ENCODE peak calls at places on chromosomes 2 and 18, in six cellular contexts. One of them, this sample, is unnamed.

GRCh38 chr18:48781041-48781989 is 169.4 kb downstream of the SMAD7 start:
- DNase-seq in lower lobe of right lung: peak; percentile 94
- DNase-seq in spleen: peak; percentile 90
- DNase-seq in endodermal cell: no peak
- DNase-seq in small intestine: peak; percentile 80
- DNase-seq in uterus: peak; percentile 70
- DNase-seq in this sample: peak; percentile 97

GRCh38 chr2:22359020-22359672 is 1025.8 kb upstream of the KLHL29 start:
- DNase-seq in small intestine: no peak
- DNase-seq in uterus: no peak
- DNase-seq in spleen: no peak
- DNase-seq in endodermal cell: peak; percentile 78
- DNase-seq in lower lobe of right lung: no peak
- DNase-seq in this sample: no peak

GRCh38 chr2:179444056-179444455 is 179.4 kb upstream of the SESTD1 start:
- DNase-seq in small intestine: no peak
- DNase-seq in endodermal cell: no peak
- DNase-seq in lower lobe of right lung: no peak
- DNase-seq in spleen: no peak
- DNase-seq in uterus: no peak
- DNase-seq in this sample: no peak

GRCh38 chr2:42516418-42516817 is 22.6 kb upstream of the KCNG3 start:
- DNase-seq in spleen: no peak
- DNase-seq in lower lobe of right lung: no peak
- DNase-seq in small intestine: no peak
- DNase-seq in endodermal cell: no peak
- DNase-seq in uterus: no peak
- DNase-seq in this sample: no peak

GRCh38 chr2:3959372-3959771 is 256.0 kb downstream of the DCDC2C start:
- DNase-seq in small intestine: peak; percentile 8
- DNase-seq in spleen: no peak
- DNase-seq in lower lobe of right lung: no peak
- DNase-seq in endodermal cell: no peak
- DNase-seq in uterus: no peak
- DNase-seq in this sample: no peak

GRCh38 chr18:36724591-36725001 is 104.2 kb downstream of the TPGS2 start:
- DNase-seq in endodermal cell: no peak
- DNase-seq in uterus: peak; percentile 39
- DNase-seq in lower lobe of right lung: no peak
- DNase-seq in spleen: no peak
- DNase-seq in small intestine: no peak
- DNase-seq in this sample: no peak

GRCh38 chr2:42998721-42999120 is 206.3 kb upstream of the HAAO start:
- DNase-seq in small intestine: no peak
- DNase-seq in spleen: peak; percentile 14
- DNase-seq in endodermal cell: peak; percentile 18
- DNase-seq in uterus: no peak
- DNase-seq in lower lobe of right lung: no peak
- DNase-seq in this sample: no peak

GRCh38 chr2:43212931-43213330 is 13.5 kb downstream of the ZFP36L2 start:
- DNase-seq in small intestine: peak; percentile 67
- DNase-seq in endodermal cell: no peak
- DNase-seq in uterus: no peak
- DNase-seq in spleen: peak; percentile 80
- DNase-seq in lower lobe of right lung: peak; percentile 81
- DNase-seq in this sample: peak; percentile 88

GRCh38 chr2:117127680-117128079 is 686.8 kb upstream of the DDX18 start:
- DNase-seq in spleen: no peak
- DNase-seq in uterus: no peak
- DNase-seq in endodermal cell: no peak
- DNase-seq in small intestine: no peak
- DNase-seq in lower lobe of right lung: no peak
- DNase-seq in this sample: no peak

GRCh38 chr2:164186596-164186995 is 434.7 kb downstream of the GRB14 start:
- DNase-seq in uterus: no peak
- DNase-seq in lower lobe of right lung: no peak
- DNase-seq in small intestine: no peak
- DNase-seq in endodermal cell: no peak
- DNase-seq in spleen: no peak
- DNase-seq in this sample: no peak

GRCh38 chr2:181648478-181649155 is 8.3 kb downstream of the CERKL start:
- DNase-seq in small intestine: no peak
- DNase-seq in endodermal cell: no peak
- DNase-seq in spleen: no peak
- DNase-seq in lower lobe of right lung: no peak
- DNase-seq in uterus: no peak
- DNase-seq in this sample: no peak

GRCh38 chr18:8507361-8507760 is 101.9 kb upstream of the RAB12 start:
- DNase-seq in lower lobe of right lung: no peak
- DNase-seq in endodermal cell: no peak
- DNase-seq in small intestine: no peak
- DNase-seq in spleen: no peak
- DNase-seq in uterus: no peak
- DNase-seq in this sample: no peak

GRCh38 chr2:20657522-20658235 is 6.8 kb upstream of the HS1BP3 start:
- DNase-seq in endodermal cell: no peak
- DNase-seq in lower lobe of right lung: peak; percentile 20
- DNase-seq in uterus: no peak
- DNase-seq in small intestine: no peak
- DNase-seq in spleen: peak; percentile 71
- DNase-seq in this sample: peak; percentile 52

GRCh38 chr2:41899189-41899588 is 148.6 kb upstream of the PKDCC start:
- DNase-seq in small intestine: no peak
- DNase-seq in uterus: no peak
- DNase-seq in spleen: no peak
- DNase-seq in lower lobe of right lung: no peak
- DNase-seq in endodermal cell: no peak
- DNase-seq in this sample: no peak

GRCh38 chr18:68177807-68178702 is 536.9 kb downstream of the TMX3 start:
- DNase-seq in endodermal cell: no peak
- DNase-seq in lower lobe of right lung: no peak
- DNase-seq in spleen: no peak
- DNase-seq in uterus: no peak
- DNase-seq in small intestine: peak; percentile 14
- DNase-seq in this sample: no peak

GRCh38 chr2:110802213-110802932 is 70.0 kb downstream of the ACOXL start:
- DNase-seq in lower lobe of right lung: no peak
- DNase-seq in spleen: no peak
- DNase-seq in uterus: no peak
- DNase-seq in endodermal cell: peak; percentile 60
- DNase-seq in small intestine: no peak
- DNase-seq in this sample: no peak

GRCh38 chr2:128280901-128281321 is 37.8 kb downstream of the HS6ST1 start:
- DNase-seq in uterus: no peak
- DNase-seq in spleen: peak; percentile 81
- DNase-seq in small intestine: no peak
- DNase-seq in endodermal cell: peak; percentile 55
- DNase-seq in lower lobe of right lung: peak; percentile 51
- DNase-seq in this sample: peak; percentile 81

GRCh38 chr2:43057026-43057741 is 169.2 kb downstream of the ZFP36L2 start:
- DNase-seq in spleen: peak; percentile 64
- DNase-seq in lower lobe of right lung: no peak
- DNase-seq in endodermal cell: peak; percentile 56
- DNase-seq in uterus: peak; percentile 31
- DNase-seq in small intestine: no peak
- DNase-seq in this sample: peak; percentile 67

GRCh38 chr2:182977463-182977862 is 60.8 kb downstream of the NCKAP1 start:
- DNase-seq in endodermal cell: no peak
- DNase-seq in uterus: no peak
- DNase-seq in spleen: no peak
- DNase-seq in lower lobe of right lung: no peak
- DNase-seq in small intestine: no peak
- DNase-seq in this sample: no peak

GRCh38 chr2:182055993-182056392 is 70.3 kb downstream of the PPP1R1C start:
- DNase-seq in spleen: no peak
- DNase-seq in endodermal cell: no peak
- DNase-seq in lower lobe of right lung: no peak
- DNase-seq in uterus: no peak
- DNase-seq in small intestine: no peak
- DNase-seq in this sample: no peak

GRCh38 chr2:38438133-38438532 is 61.1 kb upstream of the ATL2 start:
- DNase-seq in small intestine: no peak
- DNase-seq in spleen: no peak
- DNase-seq in lower lobe of right lung: no peak
- DNase-seq in endodermal cell: no peak
- DNase-seq in uterus: no peak
- DNase-seq in this sample: no peak

GRCh38 chr2:70086278-70086837 is 919 bp upstream of the PCBP1 start:
- DNase-seq in uterus: peak; percentile 71
- DNase-seq in small intestine: peak; percentile 56
- DNase-seq in endodermal cell: peak; percentile 87
- DNase-seq in spleen: peak; percentile 95
- DNase-seq in lower lobe of right lung: peak; percentile 86
- DNase-seq in this sample: peak; percentile 88

GRCh38 chr2:70086838-70087702 is at the start of gene PCBP1:
- DNase-seq in lower lobe of right lung: peak; percentile 96
- DNase-seq in endodermal cell: peak; percentile 96
- DNase-seq in small intestine: peak; percentile 91
- DNase-seq in spleen: peak; percentile 98
- DNase-seq in uterus: peak; percentile 96
- DNase-seq in this sample: peak; percentile 97

GRCh38 chr2:70084973-70085710 is 2.1 kb upstream of the PCBP1 start:
- DNase-seq in small intestine: peak; percentile 83
- DNase-seq in endodermal cell: peak; percentile 93
- DNase-seq in lower lobe of right lung: no peak
- DNase-seq in spleen: peak; percentile 84
- DNase-seq in uterus: no peak
- DNase-seq in this sample: no peak

GRCh38 chr2:70087703-70088507 is 628 bp downstream of the PCBP1 start:
- DNase-seq in lower lobe of right lung: peak; percentile 77
- DNase-seq in uterus: peak; percentile 42
- DNase-seq in endodermal cell: peak; percentile 75
- DNase-seq in small intestine: peak; percentile 54
- DNase-seq in spleen: peak; percentile 93
- DNase-seq in this sample: peak; percentile 83

GRCh38 chr2:70085711-70086277 is 1.5 kb upstream of the PCBP1 start:
- DNase-seq in small intestine: no peak
- DNase-seq in spleen: no peak
- DNase-seq in lower lobe of right lung: no peak
- DNase-seq in endodermal cell: peak; percentile 55
- DNase-seq in uterus: no peak
- DNase-seq in this sample: no peak
- H3K4me1 ChIP-seq in small intestine: peaks cover 3% of the 10 kb centered on the region
- H3K4me1 ChIP-seq in spleen: peaks cover 45% of the 10 kb centered on the region
- H3K4me1 ChIP-seq in lower lobe of right lung: peaks cover 52% of the 10 kb centered on the region
- H3K4me1 ChIP-seq in endodermal cell: peaks cover 13% of the 10 kb centered on the region
- H3K4me1 ChIP-seq in uterus: no peaks in the 10 kb centered on the region
- H3K4me1 ChIP-seq in this sample: peaks cover 2% of the 10 kb centered on the region

DNA sequence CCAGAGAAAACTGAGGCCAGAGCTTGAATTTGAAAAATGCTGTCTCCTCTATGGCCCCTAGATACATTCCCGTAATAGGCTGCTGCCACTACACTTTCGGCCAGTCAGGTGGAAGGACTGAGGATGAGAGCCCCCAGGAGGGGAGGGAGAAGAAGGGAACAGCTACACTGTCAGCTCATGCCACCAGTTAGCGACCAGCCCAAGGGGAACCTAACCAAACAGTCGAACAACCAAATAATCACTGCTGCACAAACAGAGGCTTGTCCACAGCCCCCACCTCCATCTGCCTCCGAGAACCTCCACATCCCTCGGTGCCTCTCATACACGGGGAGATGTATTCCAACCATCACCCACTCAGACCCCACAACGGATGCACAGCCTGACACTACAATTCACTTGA is 7.3 kb downstream of the ZNF516 start:
- DNase-seq in lower lobe of right lung: no peak
- DNase-seq in spleen: no peak
- DNase-seq in uterus: no peak
- DNase-seq in endodermal cell: peak; percentile 72
- DNase-seq in small intestine: no peak
- DNase-seq in this sample: no peak
- H3K4me1 ChIP-seq in lower lobe of right lung: peaks cover 32% of the 10 kb centered on the region
- H3K4me1 ChIP-seq in spleen: peaks cover 21% of the 10 kb centered on the region
- H3K4me1 ChIP-seq in uterus: peaks cover 6% of the 10 kb centered on the region
- H3K4me1 ChIP-seq in endodermal cell: peaks cover 2% of the 10 kb centered on the region
- H3K4me1 ChIP-seq in small intestine: peaks cover 2% of the 10 kb centered on the region
- H3K4me1 ChIP-seq in this sample: no peaks in the 10 kb centered on the region

GRCh38 chr2:173948198-173948597 is 17.0 kb downstream of the SP3 start:
- DNase-seq in uterus: no peak
- DNase-seq in endodermal cell: no peak
- DNase-seq in spleen: no peak
- DNase-seq in lower lobe of right lung: no peak
- DNase-seq in small intestine: no peak
- DNase-seq in this sample: no peak
- H3K4me1 ChIP-seq in uterus: peaks cover 3% of the 10 kb centered on the region
- H3K4me1 ChIP-seq in endodermal cell: no peaks in the 10 kb centered on the region
- H3K4me1 ChIP-seq in spleen: peaks cover 78% of the 10 kb centered on the region
- H3K4me1 ChIP-seq in lower lobe of right lung: peaks cover 56% of the 10 kb centered on the region
- H3K4me1 ChIP-seq in small intestine: no peaks in the 10 kb centered on the region
- H3K4me1 ChIP-seq in this sample: peaks cover 2% of the 10 kb centered on the region

DNA sequence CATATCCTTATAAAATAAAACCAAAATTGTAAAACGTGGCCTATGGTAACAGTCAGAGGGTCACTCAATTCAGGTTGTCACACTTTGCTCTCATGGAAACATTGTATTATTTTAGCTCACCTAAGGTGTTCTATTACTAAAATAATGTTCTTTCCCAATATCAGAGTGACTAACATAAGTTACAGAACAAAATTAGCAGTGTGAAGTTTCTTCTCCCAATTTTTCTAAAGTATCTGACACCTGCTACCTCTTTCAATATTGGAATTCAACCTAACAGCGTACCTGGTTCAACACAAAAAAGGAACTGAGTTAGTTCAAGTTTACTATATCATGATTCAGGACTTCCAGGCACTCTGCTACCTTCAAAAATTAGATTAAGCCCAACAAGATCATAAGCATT is 190.4 kb downstream of the ZEB2 start:
- DNase-seq in endodermal cell: no peak
- DNase-seq in lower lobe of right lung: no peak
- DNase-seq in uterus: no peak
- DNase-seq in small intestine: no peak
- DNase-seq in spleen: no peak
- DNase-seq in this sample: no peak
- H3K4me1 ChIP-seq in endodermal cell: peaks cover 4% of the 10 kb centered on the region
- H3K4me1 ChIP-seq in lower lobe of right lung: peaks cover 26% of the 10 kb centered on the region
- H3K4me1 ChIP-seq in uterus: no peaks in the 10 kb centered on the region
- H3K4me1 ChIP-seq in small intestine: no peaks in the 10 kb centered on the region
- H3K4me1 ChIP-seq in spleen: peaks cover 30% of the 10 kb centered on the region
- H3K4me1 ChIP-seq in this sample: no peaks in the 10 kb centered on the region

DNA sequence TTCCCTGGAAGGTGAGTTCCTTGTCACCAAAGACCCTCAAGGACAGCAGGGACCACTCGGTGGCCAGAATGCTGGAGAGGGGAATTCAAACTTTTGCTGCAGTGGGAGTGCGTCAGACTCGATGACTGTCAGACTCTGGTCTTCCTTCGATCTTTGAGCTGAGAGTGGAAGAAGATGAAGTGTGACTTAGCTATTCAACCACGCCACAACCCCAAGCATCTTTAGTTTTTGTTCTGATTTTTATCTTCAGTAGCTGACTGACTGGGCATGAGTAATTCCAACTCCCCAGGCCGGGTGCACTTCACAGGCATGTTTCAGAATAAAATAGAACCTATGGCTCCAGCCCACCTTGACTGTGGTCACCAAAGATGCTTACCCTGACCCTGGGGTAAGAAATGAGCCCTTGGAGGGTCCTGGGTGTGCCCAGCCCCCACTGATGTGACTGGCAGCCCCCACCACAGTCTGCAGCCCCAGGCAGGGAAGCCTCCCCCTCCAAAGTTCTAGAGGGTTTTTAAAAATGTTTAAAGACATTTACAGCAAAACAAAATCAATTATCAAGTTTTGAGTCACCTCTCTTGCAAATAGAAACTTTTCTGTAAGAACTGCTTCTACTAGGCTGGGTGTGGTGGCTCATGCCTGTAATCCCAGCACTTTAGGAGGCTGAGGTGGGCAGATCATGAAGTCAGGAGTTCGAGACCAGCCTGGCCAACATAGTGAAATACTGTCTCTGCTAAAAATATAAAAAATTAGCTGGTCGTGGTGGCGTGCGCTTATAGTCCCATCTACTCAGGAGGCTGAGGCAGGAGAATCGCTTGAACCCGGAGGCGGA is 24.9 kb upstream of the YWHAQ start:
- DNase-seq in lower lobe of right lung: no peak
- DNase-seq in small intestine: no peak
- DNase-seq in spleen: no peak
- DNase-seq in endodermal cell: no peak
- DNase-seq in uterus: no peak
- DNase-seq in this sample: peak; percentile 32
- H3K4me1 ChIP-seq in lower lobe of right lung: no peaks in the 10 kb centered on the region
- H3K4me1 ChIP-seq in small intestine: no peaks in the 10 kb centered on the region
- H3K4me1 ChIP-seq in spleen: no peaks in the 10 kb centered on the region
- H3K4me1 ChIP-seq in endodermal cell: no peaks in the 10 kb centered on the region
- H3K4me1 ChIP-seq in uterus: no peaks in the 10 kb centered on the region
- H3K4me1 ChIP-seq in this sample: no peaks in the 10 kb centered on the region

This sample was measured in aorta.